ENCODE peak calls at places on chromosomes 3 and 15, in six cellular contexts. K is PC-3, G is right lobe of liver, H is uterus, N is osteoblast, B is brain microvascular endothelial cell. D is an unnamed sample.

GRCh38 chr3:176430244-176430893 is 766.9 kb downstream of the TBL1XR1 start:
- DNase-seq in K (peak; percentile 72), N (no peak), B (peak; percentile 36), G (no peak), H (no peak), D (peak; percentile 76)

GRCh38 chr3:98329392-98330124 is 24.1 kb upstream of the OR5K4 start:
- DNase-seq in K (peak; percentile 73), N (no peak), B (peak; percentile 64), G (peak; percentile 17), H (no peak), D (peak; percentile 51)

GRCh38 chr3:178079966-178080365 is 456.3 kb upstream of the KCNMB2 start:
- DNase-seq in K (no peak), G (no peak), N (no peak), B (no peak), H (no peak), D (no peak)

GRCh38 chr15:100712226-100712625 is 109.8 kb downstream of the ASB7 start:
- DNase-seq in G (no peak), N (peak; percentile 48), B (no peak), K (no peak), H (peak; percentile 75), D (peak; percentile 57)

GRCh38 chr15:100525894-100526512 is 2.7 kb downstream of the CERS3 start:
- DNase-seq in B (no peak), N (no peak), K (no peak), H (peak; percentile 84), G (peak; percentile 69), D (no peak)

GRCh38 chr15:101122266-101122665 is 129.6 kb downstream of the CHSY1 start:
- DNase-seq in H (no peak), N (peak; percentile 3), K (no peak), G (no peak), B (no peak), D (no peak)

GRCh38 chr3:124621498-124621897 is 108.8 kb upstream of the UMPS start:
- DNase-seq in H (no peak), N (no peak), B (no peak), G (no peak), K (no peak), D (no peak)

GRCh38 chr3:15283702-15284101 is 48.7 kb downstream of the SH3BP5 start:
- DNase-seq in H (no peak), G (no peak), N (no peak), B (no peak), K (no peak), D (no peak)

GRCh38 chr3:89145995-89146394 is 38.6 kb downstream of the EPHA3 start:
- DNase-seq in G (no peak), K (peak; percentile 76), N (peak; percentile 42), H (no peak), B (peak; percentile 97), D (peak; percentile 86)

GRCh38 chr3:5057857-5058324 is 64.2 kb upstream of the ARL8B start:
- DNase-seq in H (peak; percentile 76), B (peak; percentile 90), G (peak; percentile 61), K (peak; percentile 95), N (peak; percentile 65), D (peak; percentile 85)

GRCh38 chr15:55334997-55335396 is 16.0 kb downstream of the PIGB start:
- DNase-seq in K (peak; percentile 85), G (no peak), N (no peak), B (no peak), H (no peak), D (peak; percentile 89)

GRCh38 chr3:122786067-122786466 is 7.6 kb downstream of the HSPBAP1 start:
- DNase-seq in K (peak; percentile 82), N (peak; percentile 95), G (no peak), B (peak; percentile 75), H (no peak), D (peak; percentile 74)

GRCh38 chr3:15284121-15284889 is 48.1 kb downstream of the SH3BP5 start:
- DNase-seq in G (no peak), B (no peak), H (no peak), K (peak; percentile 53), N (no peak), D (no peak)

GRCh38 chr3:127445581-127446368 is 144.8 kb downstream of the TPRA1 start:
- DNase-seq in N (peak; percentile 17), K (no peak), H (no peak), G (peak; percentile 5), B (no peak), D (no peak)

GRCh38 chr3:100045696-100046095 is 68.6 kb downstream of the FILIP1L start:
- DNase-seq in N (peak; percentile 77), B (peak; percentile 94), G (peak; percentile 34), K (peak; percentile 14), H (peak; percentile 61), D (peak; percentile 99)

GRCh38 chr15:86879250-86880229 is 799.9 kb downstream of the AGBL1 start:
- DNase-seq in B (no peak), G (no peak), N (no peak), H (no peak), K (peak; percentile 11), D (no peak)

GRCh38 chr3:74067296-74067695 is 442.6 kb upstream of the PDZRN3 start:
- DNase-seq in H (no peak), K (no peak), B (no peak), N (no peak), G (peak; percentile 33), D (peak; percentile 32)

GRCh38 chr15:90529369-90530249 is at the start of gene CRTC3:
- DNase-seq in B (peak; percentile 23), K (peak; percentile 42), G (peak; percentile 70), H (peak; percentile 63), N (peak; percentile 98), D (peak; percentile 48)

GRCh38 chr3:169260296-169260695 is 403.2 kb downstream of the MECOM start:
- DNase-seq in N (peak; percentile 6), H (no peak), K (no peak), B (no peak), G (no peak), D (no peak)

GRCh38 chr3:145259166-145259565 is 901.8 kb downstream of the PLOD2 start:
- DNase-seq in G (no peak), H (no peak), B (no peak), K (no peak), N (peak; percentile 4), D (no peak)

GRCh38 chr15:61138151-61138550 is 91.0 kb downstream of the RORA start:
- DNase-seq in K (no peak), B (no peak), H (no peak), G (no peak), N (peak; percentile 89), D (peak; percentile 36)

GRCh38 chr3:150723946-150724345 is 20.2 kb upstream of the ERICH6 start:
- DNase-seq in H (no peak), B (no peak), N (no peak), G (no peak), K (no peak), D (no peak)

GRCh38 chr15:50993598-50993997 is 85.1 kb downstream of the AP4E1 start:
- DNase-seq in N (peak; percentile 36), H (no peak), B (no peak), G (no peak), K (peak; percentile 45), D (peak; percentile 47)

GRCh38 chr15:33547876-33548275 is 237.1 kb downstream of the RYR3 start:
- DNase-seq in N (no peak), B (peak; percentile 48), G (no peak), H (no peak), K (peak; percentile 63), D (peak; percentile 55)

GRCh38 chr15:69118089-69118488 is 42.3 kb upstream of the GLCE start:
- DNase-seq in K (no peak), B (no peak), N (no peak), H (no peak), G (no peak), D (no peak)

GRCh38 chr3:17833786-17834559 is 91.5 kb upstream of the TBC1D5 start:
- DNase-seq in K (peak; percentile 77), N (no peak), H (no peak), B (no peak), G (no peak), D (no peak)

GRCh38 chr3:5226783-5227182 is 39.3 kb downstream of the EDEM1 start:
- DNase-seq in G (no peak), N (no peak), B (no peak), K (peak; percentile 64), H (no peak), D (peak; percentile 47)

GRCh38 chr3:123620338-123620737 is 35.5 kb upstream of the HACD2 start:
- DNase-seq in B (no peak), K (peak; percentile 50), N (no peak), H (peak; percentile 54), G (no peak), D (peak; percentile 94)

DNA sequence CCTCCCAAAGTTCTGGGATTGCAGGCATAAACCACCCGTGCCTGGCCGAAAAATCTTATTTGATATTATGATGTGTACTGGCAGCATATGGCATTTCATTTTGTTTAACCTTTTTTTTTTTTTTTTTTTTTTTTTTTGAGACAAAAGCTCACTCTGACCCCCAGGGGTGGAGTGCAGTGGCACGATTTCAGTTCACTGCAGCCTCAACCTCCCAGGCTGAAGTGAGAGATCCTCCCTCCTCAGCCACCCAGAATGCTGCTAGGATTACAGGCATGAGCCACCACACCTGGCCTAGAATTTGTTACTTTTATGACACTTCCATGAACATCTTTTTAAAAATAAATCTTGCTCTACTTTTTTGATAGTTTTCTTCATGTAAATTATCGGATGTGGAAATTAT is 12.0 kb downstream of the TERB2 start:
- DNase-seq in H (no peak), K (no peak), N (no peak), G (no peak), B (no peak), D (no peak)
- H3K36me3 ChIP-seq in H (no peaks in the 10 kb centered on the region), K (no peaks in the 10 kb centered on the region), N (no peaks in the 10 kb centered on the region), G (no peaks in the 10 kb centered on the region), B (no peaks in the 10 kb centered on the region), D (no peaks in the 10 kb centered on the region)

GRCh38 chr3:48599077-48599501 is 4.0 kb upstream of the COL7A1 start:
- DNase-seq in N (no peak), G (no peak), H (no peak), B (no peak), K (peak; percentile 67), D (no peak)
- H3K36me3 ChIP-seq in N (peaks cover 57% of the 10 kb centered on the region), G (peaks cover 58% of the 10 kb centered on the region), H (no peaks in the 10 kb centered on the region), B (peaks cover 53% of the 10 kb centered on the region), K (peaks cover 52% of the 10 kb centered on the region), D (peaks cover 56% of the 10 kb centered on the region)

GRCh38 chr15:70669006-70669602 is 94.3 kb downstream of the UACA start:
- DNase-seq in G (no peak), N (peak; percentile 8), H (no peak), B (no peak), K (no peak), D (no peak)

GRCh38 chr15:70659662-70660061 is 103.7 kb downstream of the UACA start:
- DNase-seq in G (no peak), B (no peak), N (no peak), K (no peak), H (no peak), D (no peak)

GRCh38 chr15:70665599-70665998 is 97.8 kb downstream of the UACA start:
- DNase-seq in K (no peak), N (no peak), G (no peak), B (no peak), H (no peak), D (no peak)

GRCh38 chr15:70669966-70670658 is 93.2 kb downstream of the UACA start:
- DNase-seq in H (no peak), K (no peak), G (no peak), N (no peak), B (no peak), D (no peak)

GRCh38 chr15:70664494-70664893 is 98.9 kb downstream of the UACA start:
- DNase-seq in K (no peak), B (no peak), H (no peak), G (no peak), N (no peak), D (no peak)
- H3K36me3 ChIP-seq in K (peaks cover 22% of the 10 kb centered on the region), B (peaks cover 85% of the 10 kb centered on the region), H (no peaks in the 10 kb centered on the region), G (peaks cover 20% of the 10 kb centered on the region), N (peaks cover 68% of the 10 kb centered on the region), D (peaks cover 10% of the 10 kb centered on the region)

GRCh38 chr15:40182358-40183029 is 21.6 kb downstream of the BUB1B start:
- DNase-seq in N (no peak), G (no peak), K (no peak), H (no peak), B (no peak), D (no peak)

GRCh38 chr15:40183636-40184463 is 23.0 kb downstream of the BUB1B start:
- DNase-seq in B (no peak), G (no peak), H (no peak), N (no peak), K (no peak), D (no peak)
- H3K36me3 ChIP-seq in B (no peaks in the 10 kb centered on the region), G (no peaks in the 10 kb centered on the region), H (no peaks in the 10 kb centered on the region), N (peaks cover 20% of the 10 kb centered on the region), K (peaks cover 51% of the 10 kb centered on the region), D (peaks cover 1% of the 10 kb centered on the region)